ENCODE peak calls at places on chromosomes 13 and 19, in four cellular contexts. D is thoracic aorta; V is mesothelial cell of epicardium; C is CD4-positive, alpha-beta T cell. G is an unnamed sample.

GRCh38 chr19:50516456-50516855 is 2.7 kb upstream of the ASPDH start:
- DNase-seq in V (no peak), C (no peak), D (no peak), G (no peak)

GRCh38 chr13:31372454-31372853 is 172.7 kb downstream of the B3GLCT start:
- DNase-seq in C (no peak), D (no peak), V (no peak), G (no peak)

GRCh38 chr19:7637374-7638256 is 705 bp downstream of the STXBP2 start:
- DNase-seq in V (no peak), C (no peak), D (no peak), G (no peak)

GRCh38 chr13:36261976-36262375 is 35.6 kb downstream of the CCDC169 start:
- DNase-seq in V (no peak), D (no peak), C (no peak), G (no peak)

GRCh38 chr19:4606921-4607678 is 32.2 kb upstream of the TNFAIP8L1 start:
- DNase-seq in D (no peak), C (no peak), V (no peak), G (peak; percentile 64)

GRCh38 chr19:39135701-39136100 is 10.1 kb downstream of the PAK4 start:
- DNase-seq in D (no peak), V (no peak), C (no peak), G (no peak)

GRCh38 chr13:44249439-44249838 is 124.2 kb upstream of the SERP2 start:
- DNase-seq in C (no peak), D (no peak), V (no peak), G (no peak)

GRCh38 chr19:575527-576506 is 3.4 kb downstream of the BSG start:
- DNase-seq in C (no peak), D (no peak), V (no peak), G (no peak)

GRCh38 chr19:51272183-51272817 is 21.4 kb downstream of the SIGLECL1 start:
- DNase-seq in D (no peak), C (no peak), V (no peak), G (no peak)

GRCh38 chr13:109651854-109652253 is 134.5 kb downstream of the IRS2 start:
- DNase-seq in V (no peak), C (no peak), D (no peak), G (no peak)

GRCh38 chr13:32430018-32430747 is 2.3 kb upstream of the N4BP2L1 start:
- DNase-seq in C (no peak), V (no peak), D (no peak), G (no peak)

GRCh38 chr13:19173752-19174151 is 7.9 kb downstream of the TUBA3C start:
- DNase-seq in V (no peak), C (no peak), D (no peak), G (no peak)

GRCh38 chr13:78325585-78325984 is 277.8 kb downstream of the POU4F1 start:
- DNase-seq in V (no peak), D (no peak), C (no peak), G (no peak)

GRCh38 chr13:110869805-110870706 is 44.8 kb downstream of the ANKRD10 start:
- DNase-seq in D (peak; percentile 99), V (peak; percentile 54), C (no peak), G (no peak)

GRCh38 chr13:30466358-30466714 is 600 bp upstream of the HMGB1 start:
- DNase-seq in D (no peak), V (no peak), C (no peak), G (no peak)

GRCh38 chr19:40811478-40812341 is 12.7 kb downstream of the EGLN2 start:
- DNase-seq in V (peak; percentile 67), C (peak; percentile 47), D (no peak), G (no peak)

GRCh38 chr13:102901615-102902305 is 55.9 kb downstream of the ERCC5 start:
- DNase-seq in C (no peak), V (no peak), D (no peak), G (no peak)

GRCh38 chr13:94169783-94170513 is 309.5 kb downstream of the DCT start:
- DNase-seq in V (no peak), D (peak; percentile 9), C (no peak), G (no peak)

GRCh38 chr19:46601318-46602224 is at the start of gene CALM3:
- DNase-seq in D (no peak), C (no peak), V (peak; percentile 39), G (no peak)

GRCh38 chr19:41575998-41576397 is at the start of gene CEACAM21:
- DNase-seq in D (no peak), V (no peak), C (peak; percentile 28), G (no peak)

GRCh38 chr13:69331245-69331644 is 776.4 kb upstream of the ATXN8OS start:
- DNase-seq in C (no peak), V (no peak), D (no peak), G (no peak)

GRCh38 chr13:97879646-97880297 is 73.7 kb upstream of the IPO5 start:
- DNase-seq in V (no peak), C (no peak), D (no peak), G (no peak)

GRCh38 chr19:33273881-33274662 is 28.3 kb downstream of the CEBPA start:
- DNase-seq in C (no peak), V (no peak), D (peak; percentile 18), G (no peak)

GRCh38 chr13:97648171-97648880 is 214.4 kb downstream of the RAP2A start:
- DNase-seq in C (no peak), D (no peak), V (no peak), G (no peak)

GRCh38 chr13:52002361-52002760 is 8.9 kb downstream of the ATP7B start:
- DNase-seq in D (no peak), C (no peak), V (no peak), G (no peak)

GRCh38 chr13:27476943-27477681 is 26.7 kb upstream of the MTIF3 start:
- DNase-seq in V (no peak), D (no peak), C (peak; percentile 22), G (no peak)

GRCh38 chr19:5302396-5302795 is 38.2 kb downstream of the PTPRS start:
- DNase-seq in V (no peak), C (no peak), D (no peak), G (no peak)

GRCh38 chr13:99303863-99304521 is 3.2 kb downstream of the GPR183 start:
- DNase-seq in D (no peak), C (peak; percentile 57), V (no peak), G (no peak)

GRCh38 chr13:110238795-110239194 is 68.2 kb downstream of the COL4A1 start:
- DNase-seq in C (no peak), D (no peak), V (no peak), G (no peak)

GRCh38 chr19:53057904-53058579 is 13.5 kb downstream of the ERVV-2 start:
- DNase-seq in D (no peak), C (no peak), V (peak; percentile 58), G (peak; percentile 31)

GRCh38 chr13:108917581-108917980 is 288.2 kb downstream of the MYO16 start:
- DNase-seq in V (no peak), C (no peak), D (no peak), G (no peak)

GRCh38 chr13:90311929-90312328 is 1035.6 kb upstream of the MIR17HG start:
- DNase-seq in V (no peak), C (no peak), D (no peak), G (no peak)

GRCh38 chr13:90320663-90321062 is 1026.8 kb upstream of the MIR17HG start:
- DNase-seq in V (no peak), D (no peak), C (no peak), G (no peak)

GRCh38 chr13:90315061-90315460 is 1032.4 kb upstream of the MIR17HG start:
- DNase-seq in V (no peak), C (no peak), D (no peak), G (peak; percentile 6)
- TF ChIP-seq CTCF in V (no peak), C (no peak), D (no peak), G (no peak)

DNA sequence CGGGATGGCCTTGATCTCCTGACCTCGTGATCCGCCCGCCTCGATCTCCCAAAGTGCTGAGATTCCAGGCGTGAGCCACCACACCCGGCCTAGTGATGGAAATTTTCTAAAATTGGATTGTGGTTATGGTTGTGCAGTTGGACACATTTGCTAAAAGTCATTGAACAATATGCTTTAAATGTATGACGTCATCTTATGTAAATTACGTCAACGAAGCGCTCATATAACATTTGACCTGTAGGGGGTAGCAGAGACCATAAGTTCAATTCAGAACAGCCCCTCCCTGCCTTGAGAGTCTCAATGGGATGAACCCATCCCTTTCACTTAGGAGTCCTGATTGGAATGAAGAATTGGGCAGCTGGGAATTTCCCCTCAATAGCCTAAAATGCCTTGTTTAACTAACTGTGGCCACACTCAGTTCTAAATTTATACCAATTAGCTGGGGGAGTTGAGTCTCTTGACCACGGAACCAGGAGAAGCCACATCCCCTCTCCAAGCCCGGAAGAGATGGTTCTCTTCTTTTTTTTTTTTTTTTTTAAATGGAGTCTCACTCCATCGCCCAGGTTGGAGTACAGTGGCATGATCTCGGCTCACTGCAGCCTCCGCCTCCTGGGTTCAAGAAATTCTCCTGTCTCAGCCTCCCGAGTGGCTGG is 15.2 kb upstream of the TLE6 start:
- DNase-seq in D (no peak), V (no peak), C (peak; percentile 51), G (peak; percentile 67)
- TF ChIP-seq CTCF in D (peak; percentile 74), V (peak; percentile 96), C (peak; percentile 76), G (peak; percentile 95)

GRCh38 chr13:92804926-92805325 is 421.7 kb upstream of the GPC6 start:
- DNase-seq in C (no peak), D (no peak), V (no peak), G (no peak)

GRCh38 chr13:92804346-92804745 is 422.3 kb upstream of the GPC6 start:
- DNase-seq in C (no peak), V (no peak), D (no peak), G (no peak)

GRCh38 chr13:92806215-92806614 is 420.4 kb upstream of the GPC6 start:
- DNase-seq in V (no peak), D (no peak), C (no peak), G (no peak)

GRCh38 chr13:92807343-92807742 is 419.3 kb upstream of the GPC6 start:
- DNase-seq in D (no peak), C (no peak), V (no peak), G (no peak)

GRCh38 chr13:92805766-92806165 is 420.8 kb upstream of the GPC6 start:
- DNase-seq in V (no peak), D (no peak), C (no peak), G (no peak)
- TF ChIP-seq CTCF in V (no peak), D (no peak), C (no peak), G (no peak)

DNA sequence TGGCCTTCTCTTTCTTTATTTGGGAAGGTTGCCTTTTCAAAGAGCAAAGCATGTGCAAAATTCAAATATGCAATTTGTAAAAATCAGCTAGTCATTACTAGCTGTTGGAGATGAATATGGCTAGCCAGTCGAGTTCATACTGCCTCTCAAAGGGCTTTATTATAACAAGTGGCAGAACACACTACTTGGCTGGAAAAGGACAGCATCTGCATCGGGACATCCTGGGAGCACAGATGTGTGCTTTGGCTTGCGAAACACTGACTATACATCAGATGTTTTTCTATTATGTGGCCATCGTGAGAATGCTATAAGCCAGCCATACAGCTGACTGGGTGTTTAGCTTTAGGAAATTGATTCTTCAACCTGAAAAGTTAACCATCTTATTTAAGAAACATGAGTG is 424.2 kb downstream of the KCTD12 start:
- DNase-seq in D (no peak), V (no peak), C (no peak), G (no peak)
- TF ChIP-seq CTCF in D (no peak), V (no peak), C (no peak), G (no peak)

GRCh38 chr13:37602743-37603381 is 4.3 kb upstream of the POSTN start:
- DNase-seq in D (no peak), V (no peak), C (no peak), G (no peak)
- TF ChIP-seq CTCF in D (peak; percentile 51), V (peak; percentile 57), C (no peak), G (peak; percentile 74)

G was measured in neural crest cell.